ENCODE peak calls at places on chromosomes 11 and 22, in six cellular contexts. One of them, this sample, is unnamed.

GRCh38 chr11:26676641-26677040 is 45.2 kb downstream of the SLC5A12 start:
- DNase-seq in A673: no peak
- DNase-seq in heart left ventricle: no peak
- DNase-seq in psoas muscle: no peak
- DNase-seq in cardiac muscle cell: no peak
- DNase-seq in left lung: no peak
- DNase-seq in this sample: no peak

GRCh38 chr11:113876074-113876797 is 864 bp upstream of the USP28 start:
- DNase-seq in cardiac muscle cell: no peak
- DNase-seq in A673: no peak
- DNase-seq in psoas muscle: no peak
- DNase-seq in left lung: no peak
- DNase-seq in heart left ventricle: no peak
- DNase-seq in this sample: no peak

GRCh38 chr11:130121430-130121978 is 38.1 kb upstream of the ST14 start:
- DNase-seq in psoas muscle: no peak
- DNase-seq in A673: no peak
- DNase-seq in cardiac muscle cell: no peak
- DNase-seq in heart left ventricle: no peak
- DNase-seq in left lung: no peak
- DNase-seq in this sample: peak

GRCh38 chr11:120431633-120432032 is 79.9 kb upstream of the GRIK4 start:
- DNase-seq in cardiac muscle cell: no peak
- DNase-seq in left lung: no peak
- DNase-seq in psoas muscle: no peak
- DNase-seq in heart left ventricle: no peak
- DNase-seq in A673: peak
- DNase-seq in this sample: peak

GRCh38 chr11:120815260-120816100 is 208.4 kb upstream of the TBCEL start:
- DNase-seq in left lung: no peak
- DNase-seq in heart left ventricle: no peak
- DNase-seq in psoas muscle: no peak
- DNase-seq in cardiac muscle cell: no peak
- DNase-seq in A673: no peak
- DNase-seq in this sample: no peak

GRCh38 chr11:82960000-82960778 is 58.7 kb downstream of the DDIAS start:
- DNase-seq in psoas muscle: no peak
- DNase-seq in heart left ventricle: no peak
- DNase-seq in left lung: no peak
- DNase-seq in A673: no peak
- DNase-seq in cardiac muscle cell: no peak
- DNase-seq in this sample: no peak

GRCh38 chr11:127017482-127017881 is 16.9 kb upstream of the KIRREL3 start:
- DNase-seq in A673: peak
- DNase-seq in cardiac muscle cell: peak
- DNase-seq in heart left ventricle: no peak
- DNase-seq in left lung: no peak
- DNase-seq in psoas muscle: no peak
- DNase-seq in this sample: peak

GRCh38 chr22:19902245-19902699 is 39.3 kb upstream of the COMT start:
- DNase-seq in A673: no peak
- DNase-seq in heart left ventricle: no peak
- DNase-seq in left lung: no peak
- DNase-seq in psoas muscle: no peak
- DNase-seq in cardiac muscle cell: no peak
- DNase-seq in this sample: no peak

GRCh38 chr11:7687386-7687785 is 14.1 kb upstream of the CYB5R2 start:
- DNase-seq in cardiac muscle cell: no peak
- DNase-seq in A673: no peak
- DNase-seq in psoas muscle: no peak
- DNase-seq in left lung: no peak
- DNase-seq in heart left ventricle: no peak
- DNase-seq in this sample: no peak

GRCh38 chr11:57639321-57640067 is 10.2 kb downstream of the YPEL4 start:
- DNase-seq in cardiac muscle cell: peak
- DNase-seq in A673: peak
- DNase-seq in left lung: no peak
- DNase-seq in heart left ventricle: no peak
- DNase-seq in psoas muscle: no peak
- DNase-seq in this sample: no peak

GRCh38 chr11:43243901-43244300 is 67.9 kb upstream of the API5 start:
- DNase-seq in left lung: no peak
- DNase-seq in psoas muscle: no peak
- DNase-seq in cardiac muscle cell: no peak
- DNase-seq in heart left ventricle: no peak
- DNase-seq in A673: no peak
- DNase-seq in this sample: no peak

GRCh38 chr11:103737791-103738190 is 298.6 kb upstream of the DDI1 start:
- DNase-seq in psoas muscle: no peak
- DNase-seq in A673: no peak
- DNase-seq in cardiac muscle cell: no peak
- DNase-seq in heart left ventricle: peak
- DNase-seq in left lung: no peak
- DNase-seq in this sample: no peak

GRCh38 chr22:27393371-27393770 is 408.2 kb downstream of the MN1 start:
- DNase-seq in heart left ventricle: no peak
- DNase-seq in cardiac muscle cell: no peak
- DNase-seq in psoas muscle: no peak
- DNase-seq in left lung: no peak
- DNase-seq in A673: no peak
- DNase-seq in this sample: no peak

GRCh38 chr11:12717851-12718291 is 43.6 kb downstream of the TEAD1 start:
- DNase-seq in A673: no peak
- DNase-seq in heart left ventricle: no peak
- DNase-seq in psoas muscle: no peak
- DNase-seq in cardiac muscle cell: no peak
- DNase-seq in left lung: no peak
- DNase-seq in this sample: no peak

GRCh38 chr11:23976776-23977380 is 520.0 kb upstream of the LUZP2 start:
- DNase-seq in heart left ventricle: no peak
- DNase-seq in psoas muscle: no peak
- DNase-seq in A673: no peak
- DNase-seq in cardiac muscle cell: no peak
- DNase-seq in left lung: no peak
- DNase-seq in this sample: peak

GRCh38 chr11:112874959-112875358 is 86.3 kb upstream of the NCAM1 start:
- DNase-seq in heart left ventricle: no peak
- DNase-seq in psoas muscle: no peak
- DNase-seq in cardiac muscle cell: no peak
- DNase-seq in A673: no peak
- DNase-seq in left lung: no peak
- DNase-seq in this sample: no peak

GRCh38 chr11:133386262-133386661 is 146.0 kb downstream of the OPCML start:
- DNase-seq in cardiac muscle cell: no peak
- DNase-seq in heart left ventricle: no peak
- DNase-seq in psoas muscle: no peak
- DNase-seq in left lung: no peak
- DNase-seq in A673: no peak
- DNase-seq in this sample: no peak

GRCh38 chr11:80285076-80285790 is 844.4 kb upstream of the TENM4 start:
- DNase-seq in A673: no peak
- DNase-seq in heart left ventricle: no peak
- DNase-seq in left lung: no peak
- DNase-seq in cardiac muscle cell: no peak
- DNase-seq in psoas muscle: no peak
- DNase-seq in this sample: no peak

GRCh38 chr22:30733081-30733680 is 38.5 kb downstream of the OSBP2 start:
- DNase-seq in left lung: no peak
- DNase-seq in cardiac muscle cell: no peak
- DNase-seq in psoas muscle: peak
- DNase-seq in A673: no peak
- DNase-seq in heart left ventricle: no peak
- DNase-seq in this sample: peak

GRCh38 chr11:69470301-69470700 is 11.2 kb upstream of the LINC01488 start:
- DNase-seq in heart left ventricle: no peak
- DNase-seq in cardiac muscle cell: no peak
- DNase-seq in left lung: no peak
- DNase-seq in A673: no peak
- DNase-seq in psoas muscle: peak
- DNase-seq in this sample: no peak

GRCh38 chr11:116844722-116845121 is 7.3 kb upstream of the APOA1 start:
- DNase-seq in heart left ventricle: no peak
- DNase-seq in cardiac muscle cell: no peak
- DNase-seq in A673: no peak
- DNase-seq in psoas muscle: no peak
- DNase-seq in left lung: no peak
- DNase-seq in this sample: no peak

GRCh38 chr11:67584205-67584880 is 731 bp downstream of the GSTP1 start:
- DNase-seq in A673: peak
- DNase-seq in left lung: peak
- DNase-seq in heart left ventricle: peak
- DNase-seq in cardiac muscle cell: peak
- DNase-seq in psoas muscle: peak
- DNase-seq in this sample: peak

GRCh38 chr22:41619979-41620645 is 731 bp downstream of the DESI1 start:
- DNase-seq in A673: peak
- DNase-seq in cardiac muscle cell: peak
- DNase-seq in psoas muscle: peak
- DNase-seq in heart left ventricle: peak
- DNase-seq in left lung: peak
- DNase-seq in this sample: no peak

GRCh38 chr22:27654536-27655445 is 146.8 kb downstream of the MN1 start:
- DNase-seq in heart left ventricle: no peak
- DNase-seq in left lung: no peak
- DNase-seq in psoas muscle: no peak
- DNase-seq in cardiac muscle cell: no peak
- DNase-seq in A673: no peak
- DNase-seq in this sample: no peak

GRCh38 chr11:17645190-17645970 is 74.0 kb upstream of the MYOD1 start:
- DNase-seq in left lung: no peak
- DNase-seq in A673: no peak
- DNase-seq in psoas muscle: no peak
- DNase-seq in cardiac muscle cell: no peak
- DNase-seq in heart left ventricle: no peak
- DNase-seq in this sample: no peak

GRCh38 chr11:94910281-94910680 is 63.1 kb downstream of the CWC15 start:
- DNase-seq in heart left ventricle: no peak
- DNase-seq in A673: no peak
- DNase-seq in left lung: no peak
- DNase-seq in psoas muscle: no peak
- DNase-seq in cardiac muscle cell: no peak
- DNase-seq in this sample: no peak

GRCh38 chr22:20446383-20446970 is 8.9 kb upstream of the SCARF2 start:
- DNase-seq in psoas muscle: peak
- DNase-seq in A673: no peak
- DNase-seq in heart left ventricle: no peak
- DNase-seq in cardiac muscle cell: no peak
- DNase-seq in left lung: no peak
- DNase-seq in this sample: no peak

GRCh38 chr22:37334859-37335818 is 52.8 kb downstream of the CYTH4 start:
- DNase-seq in heart left ventricle: no peak
- DNase-seq in psoas muscle: no peak
- DNase-seq in left lung: no peak
- DNase-seq in A673: peak
- DNase-seq in cardiac muscle cell: no peak
- DNase-seq in this sample: no peak
- TF ChIP-seq CTCF in heart left ventricle: no peak
- TF ChIP-seq CTCF in psoas muscle: no peak
- TF ChIP-seq CTCF in left lung: no peak
- TF ChIP-seq CTCF in A673: no peak
- TF ChIP-seq CTCF in cardiac muscle cell: no peak
- TF ChIP-seq CTCF in this sample: no peak

GRCh38 chr22:44710474-44711235 is 8.7 kb downstream of the PRR5 start:
- DNase-seq in heart left ventricle: no peak
- DNase-seq in cardiac muscle cell: no peak
- DNase-seq in A673: no peak
- DNase-seq in psoas muscle: no peak
- DNase-seq in left lung: no peak
- DNase-seq in this sample: no peak
- H3K4me3 ChIP-seq in heart left ventricle: no peak
- H3K4me3 ChIP-seq in cardiac muscle cell: no peak
- H3K4me3 ChIP-seq in A673: no peak
- H3K4me3 ChIP-seq in psoas muscle: no peak
- H3K4me3 ChIP-seq in left lung: no peak
- H3K4me3 ChIP-seq in this sample: no peak

GRCh38 chr11:8786933-8787332 is 104.3 kb downstream of the RPL27A start:
- DNase-seq in left lung: no peak
- DNase-seq in A673: no peak
- DNase-seq in cardiac muscle cell: no peak
- DNase-seq in heart left ventricle: no peak
- DNase-seq in psoas muscle: no peak
- DNase-seq in this sample: no peak
- TF ChIP-seq CTCF in left lung: no peak
- TF ChIP-seq CTCF in A673: no peak
- TF ChIP-seq CTCF in cardiac muscle cell: peak
- TF ChIP-seq CTCF in heart left ventricle: no peak
- TF ChIP-seq CTCF in psoas muscle: peak
- TF ChIP-seq CTCF in this sample: peak

DNA sequence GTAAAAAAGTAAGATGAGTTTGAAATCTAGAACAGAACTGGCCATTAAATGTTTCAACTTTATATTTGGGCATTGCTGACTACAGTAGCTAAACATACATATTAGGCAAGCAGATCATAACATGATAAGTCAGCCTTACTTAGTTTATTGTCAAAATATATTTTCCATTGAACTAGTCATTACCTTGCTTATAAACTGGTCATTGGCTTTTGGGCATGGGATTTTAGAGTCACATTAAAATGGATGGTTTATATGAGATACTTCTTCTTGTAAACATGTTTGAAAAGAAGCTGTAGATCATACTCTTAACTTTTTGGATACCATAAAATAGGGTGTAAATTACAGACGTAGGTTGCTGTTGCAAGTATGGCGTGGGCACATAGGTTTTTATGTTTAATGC is 2.7 kb downstream of the HIPK3 start:
- DNase-seq in psoas muscle: no peak
- DNase-seq in A673: no peak
- DNase-seq in cardiac muscle cell: no peak
- DNase-seq in heart left ventricle: no peak
- DNase-seq in left lung: no peak
- DNase-seq in this sample: no peak
- H3K4me3 ChIP-seq in psoas muscle: peak
- H3K4me3 ChIP-seq in A673: peak
- H3K4me3 ChIP-seq in cardiac muscle cell: peak
- H3K4me3 ChIP-seq in heart left ventricle: peak
- H3K4me3 ChIP-seq in left lung: peak
- H3K4me3 ChIP-seq in this sample: peak

DNA sequence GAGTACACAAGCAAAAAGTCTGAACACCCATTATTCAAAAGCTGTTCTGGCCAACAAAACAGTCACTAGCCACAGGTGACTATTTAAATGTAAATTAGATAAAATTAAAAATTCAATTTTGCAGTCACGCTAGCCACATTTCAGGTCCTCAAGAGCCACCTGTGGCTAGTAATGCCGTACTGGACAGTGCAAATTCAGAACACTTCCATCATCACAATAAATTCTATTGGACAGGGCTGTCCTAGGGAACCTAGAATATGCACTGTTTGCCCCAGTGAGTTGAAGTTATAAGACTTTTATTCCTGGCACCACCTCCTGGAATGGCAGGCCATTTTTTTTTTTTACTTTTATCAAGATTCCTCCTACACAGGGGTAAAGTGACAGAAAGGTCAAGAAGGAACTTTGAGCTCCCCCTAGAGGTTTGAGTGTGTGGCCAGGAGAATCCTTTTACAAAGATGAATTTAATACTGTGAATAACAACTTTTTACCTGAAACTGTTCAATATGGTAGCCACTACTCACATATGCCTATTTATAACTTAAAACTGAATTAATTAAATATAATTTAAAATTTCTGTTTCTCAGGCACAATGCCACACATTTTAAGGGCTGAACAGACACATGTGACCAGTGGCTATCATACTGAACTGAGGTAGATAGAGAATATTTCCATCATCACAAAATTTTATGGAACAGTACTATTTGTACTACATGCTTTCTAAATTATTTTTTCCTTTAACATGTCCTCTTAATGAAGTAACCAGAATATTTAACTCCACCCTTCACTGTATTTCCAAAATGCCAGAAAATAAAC is 6.5 kb downstream of the MSANTD2 start:
- DNase-seq in cardiac muscle cell: peak
- DNase-seq in left lung: no peak
- DNase-seq in A673: peak
- DNase-seq in heart left ventricle: no peak
- DNase-seq in psoas muscle: no peak
- DNase-seq in this sample: peak
- TF ChIP-seq CTCF in cardiac muscle cell: peak
- TF ChIP-seq CTCF in left lung: peak
- TF ChIP-seq CTCF in A673: peak
- TF ChIP-seq CTCF in heart left ventricle: peak
- TF ChIP-seq CTCF in psoas muscle: peak
- TF ChIP-seq CTCF in this sample: peak